ENCODE peak calls at places on chromosomes 6 and 20, in seven cellular contexts. B is H9, P is astrocyte of the spinal cord, O is AG08396, Q is iPS-NIHi11, T is ovary, D is T follicular helper cell. V is an unnamed sample.
A peak's percentile ranks its signal among the peaks of the same experiment; 100 is the strongest.

GRCh38 chr6:21769405-21769851 is 175.9 kb downstream of the SOX4 start:
- DNase-seq in O (peak; percentile 69), P (peak; percentile 90), D (no peak), T (peak; percentile 34), B (peak; percentile 62), Q (peak; percentile 37), V (peak; percentile 62)

GRCh38 chr6:125191916-125192609 is 38.5 kb downstream of the TPD52L1 start:
- DNase-seq in Q (peak; percentile 75), D (peak; percentile 15), B (peak; percentile 80), O (peak; percentile 65), T (no peak), P (peak; percentile 91), V (peak; percentile 78)

GRCh38 chr6:111591901-111592461 is 13.7 kb downstream of the TRAF3IP2 start:
- DNase-seq in T (no peak), P (no peak), D (no peak), B (no peak), O (no peak), Q (no peak), V (peak; percentile 55)

GRCh38 chr20:43746344-43747137 is 19.7 kb upstream of the GTSF1L start:
- DNase-seq in O (no peak), P (no peak), D (no peak), Q (no peak), T (no peak), B (no peak), V (no peak)

GRCh38 chr20:20743511-20744169 is 31.2 kb upstream of the RALGAPA2 start:
- DNase-seq in Q (peak; percentile 25), D (no peak), O (no peak), T (peak; percentile 74), B (peak; percentile 49), P (peak; percentile 14), V (no peak)

GRCh38 chr20:49455691-49456090 is 26.8 kb downstream of the KCNB1 start:
- DNase-seq in D (no peak), P (no peak), T (no peak), O (no peak), B (no peak), Q (no peak), V (no peak)

GRCh38 chr6:148602136-148602535 is 144.7 kb upstream of the UST start:
- DNase-seq in Q (no peak), D (no peak), T (no peak), O (no peak), P (no peak), B (no peak), V (no peak)

GRCh38 chr20:1087311-1087710 is 31.1 kb upstream of the PSMF1 start:
- DNase-seq in B (no peak), Q (no peak), P (no peak), O (no peak), T (no peak), D (no peak), V (no peak)

GRCh38 chr6:88134575-88134974 is 31.6 kb downstream of the CNR1 start:
- DNase-seq in B (no peak), Q (no peak), P (no peak), D (no peak), O (no peak), T (no peak), V (no peak)

GRCh38 chr6:14001329-14002012 is 76.7 kb downstream of the RNF182 start:
- DNase-seq in Q (no peak), B (no peak), T (no peak), D (no peak), P (peak; percentile 99), O (peak; percentile 91), V (peak; percentile 97)

GRCh38 chr20:24977797-24978196 is 14.8 kb downstream of the APMAP start:
- DNase-seq in Q (no peak), O (no peak), T (no peak), P (no peak), D (no peak), B (no peak), V (no peak)

GRCh38 chr20:2693286-2693995 is 861 bp downstream of the EBF4 start:
- DNase-seq in D (no peak), Q (peak; percentile 76), B (peak; percentile 50), T (peak; percentile 75), O (peak; percentile 67), P (no peak), V (peak; percentile 17)

GRCh38 chr6:26272171-26272631 is 92.8 kb upstream of the BTN3A2 start:
- DNase-seq in O (peak; percentile 14), D (no peak), Q (peak; percentile 29), B (peak; percentile 67), T (peak; percentile 42), P (peak; percentile 30), V (no peak)

GRCh38 chr6:1596088-1596852 is 13.4 kb upstream of the FOXC1 start:
- DNase-seq in B (peak; percentile 79), O (peak; percentile 86), Q (peak; percentile 83), D (peak; percentile 46), T (peak; percentile 57), P (peak; percentile 50), V (peak; percentile 75)

GRCh38 chr20:62232764-62233645 is 5.3 kb upstream of the OSBPL2 start:
- DNase-seq in B (no peak), Q (no peak), P (no peak), O (no peak), D (no peak), T (no peak), V (no peak)

GRCh38 chr20:53581444-53582311 is 12.0 kb downstream of the ZNF217 start:
- DNase-seq in D (no peak), Q (no peak), B (no peak), T (peak; percentile 31), O (no peak), P (no peak), V (no peak)

GRCh38 chr20:53399131-53399530 is 194.5 kb downstream of the ZNF217 start:
- DNase-seq in P (no peak), T (no peak), B (no peak), O (no peak), D (no peak), Q (no peak), V (no peak)

GRCh38 chr6:158047563-158048323 is 66.1 kb downstream of the SYNJ2 start:
- DNase-seq in B (no peak), D (no peak), Q (no peak), T (no peak), P (no peak), O (no peak), V (no peak)

GRCh38 chr6:41976794-41977484 is 35.3 kb upstream of the CCND3 start:
- DNase-seq in T (no peak), P (peak; percentile 63), D (no peak), Q (no peak), O (peak; percentile 62), B (no peak), V (peak; percentile 23)

GRCh38 chr6:166318227-166318626 is 10.0 kb upstream of the PRR18 start:
- DNase-seq in D (no peak), T (no peak), O (no peak), Q (peak; percentile 44), P (no peak), B (no peak), V (no peak)

GRCh38 chr6:13924949-13925881 is at the start of gene RNF182:
- DNase-seq in Q (peak; percentile 92), T (no peak), P (no peak), D (no peak), O (peak; percentile 83), B (no peak), V (peak; percentile 81)